ENCODE peak calls at places on chromosomes 1 and 21, in six cellular contexts. J is PC-3, R is MM.1S, Y is SK-N-SH, G is Karpas-422, P is HCT116. Z is an unnamed sample.

GRCh38 chr1:189301235-189301634 is 1176.4 kb downstream of the BRINP3 start:
- DNase-seq in G (no peak), R (no peak), Y (no peak), J (no peak), P (no peak), Z (no peak)

GRCh38 chr21:28633803-28634572 is 358.7 kb downstream of the LTN1 start:
- DNase-seq in J (peak; percentile 91), G (peak; percentile 35), Y (no peak), P (no peak), R (no peak), Z (peak; percentile 93)

GRCh38 chr21:38494688-38495087 is 3.6 kb downstream of the ERG start:
- DNase-seq in P (no peak), Y (no peak), J (no peak), R (no peak), G (no peak), Z (peak; percentile 26)

GRCh38 chr1:245621589-245621988 is 466.8 kb downstream of the KIF26B start:
- DNase-seq in R (no peak), G (no peak), Y (no peak), P (no peak), J (peak; percentile 11), Z (peak; percentile 4)

GRCh38 chr1:205013683-205014367 is 29.2 kb upstream of the CNTN2 start:
- DNase-seq in J (peak; percentile 41), P (no peak), Y (peak; percentile 71), G (no peak), R (no peak), Z (peak; percentile 35)

GRCh38 chr1:67680486-67680885 is 4.5 kb upstream of the GADD45A start:
- DNase-seq in Y (no peak), P (no peak), G (no peak), R (no peak), J (peak; percentile 21), Z (peak; percentile 42)

GRCh38 chr1:4617506-4617905 is 36.9 kb upstream of the AJAP1 start:
- DNase-seq in Y (no peak), P (no peak), R (no peak), J (no peak), G (no peak), Z (no peak)

GRCh38 chr1:150613061-150613920 is 16.1 kb downstream of the ENSA start:
- DNase-seq in G (peak; percentile 76), Y (no peak), J (peak; percentile 98), R (peak; percentile 70), P (peak; percentile 88), Z (peak; percentile 94)

GRCh38 chr1:217812175-217812574 is 181.0 kb downstream of the SPATA17 start:
- DNase-seq in R (no peak), P (no peak), G (no peak), Y (no peak), J (no peak), Z (no peak)

GRCh38 chr1:109186704-109187071 is 27.0 kb upstream of the SARS1 start:
- DNase-seq in Y (no peak), R (no peak), J (no peak), G (no peak), P (no peak), Z (peak; percentile 21)

GRCh38 chr1:155254714-155255242 is 505 bp downstream of the ENTREP3 start:
- DNase-seq in Y (peak; percentile 75), P (no peak), G (peak; percentile 70), J (peak; percentile 24), R (no peak), Z (peak; percentile 52)

GRCh38 chr1:112508242-112509004 is at the start of gene WNT2B:
- DNase-seq in P (no peak), G (no peak), R (peak; percentile 10), Y (peak; percentile 85), J (no peak), Z (peak; percentile 44)

GRCh38 chr1:221945669-221946068 is 203.8 kb upstream of the DUSP10 start:
- DNase-seq in G (no peak), P (no peak), Y (no peak), J (no peak), R (no peak), Z (no peak)

GRCh38 chr1:39671793-39672550 is at the start of gene NT5C1A:
- DNase-seq in Y (peak; percentile 89), R (peak; percentile 41), P (no peak), J (no peak), G (no peak), Z (peak; percentile 46)

GRCh38 chr1:67710417-67710816 is 25.4 kb downstream of the GADD45A start:
- DNase-seq in P (no peak), R (no peak), J (peak; percentile 65), G (no peak), Y (no peak), Z (peak; percentile 88)

GRCh38 chr1:14894811-14895524 is 258.6 kb upstream of the TMEM51 start:
- DNase-seq in P (no peak), Y (no peak), R (no peak), G (no peak), J (peak; percentile 67), Z (peak; percentile 57)

GRCh38 chr1:39491146-39491921 is at the start of gene BMP8A:
- DNase-seq in R (peak; percentile 93), J (peak; percentile 61), G (no peak), P (peak; percentile 36), Y (peak; percentile 96), Z (peak; percentile 67)

GRCh38 chr1:62841587-62842169 is 57.7 kb downstream of the ATG4C start:
- DNase-seq in J (peak; percentile 72), P (peak; percentile 49), R (peak; percentile 65), Y (peak; percentile 52), G (peak; percentile 86), Z (peak; percentile 68)

GRCh38 chr1:59150537-59151386 is 146.1 kb upstream of the FGGY start:
- DNase-seq in Y (peak; percentile 59), P (peak; percentile 56), J (peak; percentile 98), R (peak; percentile 71), G (no peak), Z (peak; percentile 99)

GRCh38 chr21:34890258-34890723 is 158.8 kb downstream of the RUNX1 start:
- DNase-seq in G (no peak), J (no peak), R (no peak), Y (no peak), P (no peak), Z (no peak)

GRCh38 chr1:156551866-156552265 is 20.5 kb downstream of the IQGAP3 start:
- DNase-seq in R (no peak), P (peak; percentile 23), J (peak; percentile 81), G (no peak), Y (no peak), Z (peak; percentile 66)

GRCh38 chr1:46616277-46617107 is at the start of gene MOB3C:
- DNase-seq in Y (peak; percentile 89), P (no peak), J (peak; percentile 71), R (peak; percentile 55), G (peak; percentile 71), Z (peak; percentile 88)

GRCh38 chr1:4115191-4115900 is 215.3 kb upstream of the C1orf174 start:
- DNase-seq in R (no peak), J (no peak), P (no peak), G (no peak), Y (no peak), Z (no peak)

GRCh38 chr1:153733970-153734369 is 6.1 kb downstream of the INTS3 start:
- DNase-seq in J (peak; percentile 73), R (no peak), P (no peak), G (no peak), Y (no peak), Z (peak; percentile 30)

GRCh38 chr1:156858959-156859522 is at the start of gene INSRR:
- DNase-seq in P (no peak), G (no peak), R (no peak), Y (peak; percentile 73), J (no peak), Z (peak; percentile 32)

GRCh38 chr1:116769561-116769977 is 15.3 kb downstream of the CD2 start:
- DNase-seq in R (peak; percentile 86), G (no peak), Y (no peak), P (no peak), J (peak; percentile 65), Z (peak; percentile 53)

DNA sequence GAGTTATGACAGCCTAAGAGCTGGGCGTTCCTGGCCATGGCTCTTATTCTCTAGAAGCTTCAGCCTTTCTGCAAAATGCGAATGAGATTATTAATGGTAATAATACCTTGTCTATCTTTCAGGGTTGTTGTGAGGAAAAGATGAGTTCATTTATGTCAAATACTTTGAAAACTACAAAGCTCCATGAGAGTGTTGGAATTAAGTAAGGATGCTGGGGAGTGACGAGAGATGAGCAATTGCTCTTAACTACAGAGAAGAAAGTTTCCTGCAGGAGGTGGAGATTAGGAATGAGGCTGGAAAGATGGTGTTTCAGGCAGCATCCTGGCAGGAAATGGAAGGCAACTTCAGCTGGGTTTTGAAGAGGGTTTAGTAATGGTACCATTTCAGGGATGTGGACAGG is 124.2 kb downstream of the CACNA1E start:
- DNase-seq in J (no peak), P (no peak), Y (no peak), G (no peak), R (no peak), Z (no peak)
- H3K9me2 ChIP-seq in J (no peaks in the 10 kb centered on the region), P (no peaks in the 10 kb centered on the region), Y (no peaks in the 10 kb centered on the region), G (no peaks in the 10 kb centered on the region), R (no peaks in the 10 kb centered on the region), Z (no peaks in the 10 kb centered on the region)

GRCh38 chr21:23886828-23887708 is 1720.2 kb downstream of the MRPL39 start:
- DNase-seq in Y (no peak), J (no peak), R (no peak), P (no peak), G (no peak), Z (no peak)
- H3K9ac ChIP-seq in Y (no peak overlapping the region), J (no peak overlapping the region), R (no peak overlapping the region), P (no peak overlapping the region), G (no peak overlapping the region), Z (no peak overlapping the region)

DNA sequence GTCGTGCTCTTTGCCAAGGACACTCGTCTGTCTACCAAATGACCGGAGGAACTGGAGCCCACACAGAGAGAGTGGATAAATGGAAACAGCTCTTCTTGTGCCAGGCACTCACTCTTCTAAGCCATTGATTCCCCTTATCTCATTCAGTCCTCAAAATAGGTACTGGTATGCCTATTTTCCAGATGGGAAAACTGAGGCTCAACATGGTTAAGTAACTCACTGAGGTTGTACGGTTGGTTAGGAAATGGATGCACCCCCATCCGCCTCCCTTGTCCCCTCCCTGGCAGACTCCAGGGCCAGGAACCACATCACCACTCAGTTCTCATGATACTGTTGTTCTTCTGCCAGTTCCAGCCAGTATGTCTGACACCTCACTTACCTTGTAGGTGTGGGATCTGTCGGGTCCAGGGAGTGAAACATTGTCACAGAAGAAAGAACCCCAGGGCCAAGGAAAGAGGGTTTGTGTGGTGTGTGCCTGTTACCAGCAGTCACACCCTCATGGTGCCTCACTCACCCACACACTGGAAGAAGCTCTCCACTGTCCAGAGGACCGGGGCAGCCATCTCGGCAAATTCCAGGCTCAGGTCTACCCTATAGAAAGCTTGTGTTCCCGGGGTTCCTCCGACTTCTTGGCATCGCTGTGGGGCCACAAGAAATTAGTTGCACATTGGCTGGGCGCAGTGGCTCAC is 58.8 kb upstream of the TARDBP start:
- DNase-seq in J (no peak), Y (no peak), R (no peak), P (no peak), G (no peak), Z (no peak)
- H3K9me2 ChIP-seq in J (no peaks in the 10 kb centered on the region), Y (no peaks in the 10 kb centered on the region), R (no peaks in the 10 kb centered on the region), P (no peaks in the 10 kb centered on the region), G (no peaks in the 10 kb centered on the region), Z (no peaks in the 10 kb centered on the region)

GRCh38 chr1:178145605-178146004 is 51.7 kb downstream of the RASAL2 start:
- DNase-seq in P (no peak), J (no peak), Y (no peak), G (no peak), R (no peak), Z (no peak)
- H3K9ac ChIP-seq in P (no peak overlapping the region), J (no peak overlapping the region), Y (no peak overlapping the region), G (no peak overlapping the region), R (no peak overlapping the region), Z (no peak overlapping the region)

Z was measured in GM23248.